ENCODE peak calls at places on chromosomes 7 and 10, in four cellular contexts. One of them, this sample, is unnamed.

GRCh38 chr10:93938140-93938539 is 44.4 kb downstream of the SLC35G1 start:
- DNase-seq in mammary epithelial cell: no peak
- DNase-seq in PC-9: no peak
- DNase-seq in heart right ventricle: no peak
- DNase-seq in this sample: no peak

GRCh38 chr10:6014241-6014761 is 37.0 kb upstream of the IL15RA start:
- DNase-seq in mammary epithelial cell: peak
- DNase-seq in PC-9: no peak
- DNase-seq in heart right ventricle: no peak
- DNase-seq in this sample: peak

GRCh38 chr7:108114117-108114841 is 15.9 kb downstream of the LAMB4 start:
- DNase-seq in mammary epithelial cell: peak
- DNase-seq in PC-9: no peak
- DNase-seq in heart right ventricle: no peak
- DNase-seq in this sample: no peak

GRCh38 chr7:151895695-151896485 is 19.0 kb upstream of the PRKAG2 start:
- DNase-seq in mammary epithelial cell: peak
- DNase-seq in PC-9: no peak
- DNase-seq in heart right ventricle: no peak
- DNase-seq in this sample: no peak

GRCh38 chr10:13792011-13792410 is 205.2 kb downstream of the PRPF18 start:
- DNase-seq in mammary epithelial cell: no peak
- DNase-seq in PC-9: no peak
- DNase-seq in heart right ventricle: peak
- DNase-seq in this sample: no peak

GRCh38 chr7:144830811-144831210 is 5.0 kb downstream of the TPK1 start:
- DNase-seq in mammary epithelial cell: no peak
- DNase-seq in PC-9: no peak
- DNase-seq in heart right ventricle: no peak
- DNase-seq in this sample: no peak

GRCh38 chr7:135573541-135573940 is 15.8 kb downstream of the NUP205 start:
- DNase-seq in mammary epithelial cell: no peak
- DNase-seq in PC-9: no peak
- DNase-seq in heart right ventricle: no peak
- DNase-seq in this sample: no peak

GRCh38 chr10:125125951-125126735 is 34.2 kb downstream of the CTBP2 start:
- DNase-seq in mammary epithelial cell: no peak
- DNase-seq in PC-9: no peak
- DNase-seq in heart right ventricle: no peak
- DNase-seq in this sample: no peak

GRCh38 chr7:50197547-50197946 is 104.5 kb upstream of the ZPBP start:
- DNase-seq in mammary epithelial cell: no peak
- DNase-seq in PC-9: no peak
- DNase-seq in heart right ventricle: no peak
- DNase-seq in this sample: peak

GRCh38 chr7:750111-750905 is 23.2 kb upstream of the PRKAR1B start:
- DNase-seq in mammary epithelial cell: no peak
- DNase-seq in PC-9: no peak
- DNase-seq in heart right ventricle: no peak
- DNase-seq in this sample: no peak

GRCh38 chr7:98628916-98629525 is 11.9 kb downstream of the NPTX2 start:
- DNase-seq in mammary epithelial cell: no peak
- DNase-seq in PC-9: no peak
- DNase-seq in heart right ventricle: no peak
- DNase-seq in this sample: no peak

GRCh38 chr7:144791488-144791887 is 44.4 kb downstream of the TPK1 start:
- DNase-seq in mammary epithelial cell: no peak
- DNase-seq in PC-9: no peak
- DNase-seq in heart right ventricle: no peak
- DNase-seq in this sample: no peak

GRCh38 chr7:95886501-95887090 is 114.2 kb downstream of the DYNC1I1 start:
- DNase-seq in mammary epithelial cell: peak
- DNase-seq in PC-9: peak
- DNase-seq in heart right ventricle: no peak
- DNase-seq in this sample: no peak

GRCh38 chr7:20306499-20306946 is 24.2 kb upstream of the ITGB8 start:
- DNase-seq in mammary epithelial cell: no peak
- DNase-seq in PC-9: no peak
- DNase-seq in heart right ventricle: no peak
- DNase-seq in this sample: no peak

DNA sequence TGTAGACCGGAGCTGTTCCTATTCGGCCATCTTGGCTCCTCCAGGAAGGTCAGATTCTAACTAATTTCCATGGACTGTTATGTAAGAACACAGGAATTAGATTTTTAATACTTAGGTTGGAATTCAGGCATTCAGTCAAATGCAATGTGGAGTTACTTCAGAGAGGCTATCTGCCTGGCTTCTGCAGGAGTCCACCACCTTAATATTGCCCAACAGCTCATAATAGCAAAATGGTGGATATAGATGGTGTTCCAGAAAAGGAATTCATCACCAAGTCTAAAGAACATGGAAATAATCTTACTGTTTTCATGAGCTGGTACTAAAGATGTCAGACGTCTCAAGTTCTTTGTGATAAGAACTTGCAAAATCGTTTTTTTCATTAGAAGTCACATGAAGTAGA is 39.5 kb downstream of the CRHR2 start:
- DNase-seq in mammary epithelial cell: no peak
- DNase-seq in PC-9: no peak
- DNase-seq in heart right ventricle: no peak
- DNase-seq in this sample: no peak
- H3K27ac ChIP-seq in mammary epithelial cell: no peak
- H3K27ac ChIP-seq in PC-9: no peak
- H3K27ac ChIP-seq in heart right ventricle: no peak
- H3K27ac ChIP-seq in this sample: no peak

GRCh38 chr10:15898046-15898445 is 37.7 kb upstream of the MINDY3 start:
- DNase-seq in mammary epithelial cell: peak
- DNase-seq in PC-9: no peak
- DNase-seq in heart right ventricle: no peak
- DNase-seq in this sample: no peak
- TF ChIP-seq CTCF in mammary epithelial cell: peak
- TF ChIP-seq CTCF in PC-9: peak
- TF ChIP-seq CTCF in heart right ventricle: no peak
- TF ChIP-seq CTCF in this sample: no peak

GRCh38 chr10:80496555-80497172 is 41.0 kb upstream of the SH2D4B start:
- DNase-seq in mammary epithelial cell: no peak
- DNase-seq in PC-9: no peak
- DNase-seq in heart right ventricle: no peak
- DNase-seq in this sample: no peak
- H3K27ac ChIP-seq in mammary epithelial cell: peak
- H3K27ac ChIP-seq in PC-9: peak
- H3K27ac ChIP-seq in heart right ventricle: peak
- H3K27ac ChIP-seq in this sample: no peak

DNA sequence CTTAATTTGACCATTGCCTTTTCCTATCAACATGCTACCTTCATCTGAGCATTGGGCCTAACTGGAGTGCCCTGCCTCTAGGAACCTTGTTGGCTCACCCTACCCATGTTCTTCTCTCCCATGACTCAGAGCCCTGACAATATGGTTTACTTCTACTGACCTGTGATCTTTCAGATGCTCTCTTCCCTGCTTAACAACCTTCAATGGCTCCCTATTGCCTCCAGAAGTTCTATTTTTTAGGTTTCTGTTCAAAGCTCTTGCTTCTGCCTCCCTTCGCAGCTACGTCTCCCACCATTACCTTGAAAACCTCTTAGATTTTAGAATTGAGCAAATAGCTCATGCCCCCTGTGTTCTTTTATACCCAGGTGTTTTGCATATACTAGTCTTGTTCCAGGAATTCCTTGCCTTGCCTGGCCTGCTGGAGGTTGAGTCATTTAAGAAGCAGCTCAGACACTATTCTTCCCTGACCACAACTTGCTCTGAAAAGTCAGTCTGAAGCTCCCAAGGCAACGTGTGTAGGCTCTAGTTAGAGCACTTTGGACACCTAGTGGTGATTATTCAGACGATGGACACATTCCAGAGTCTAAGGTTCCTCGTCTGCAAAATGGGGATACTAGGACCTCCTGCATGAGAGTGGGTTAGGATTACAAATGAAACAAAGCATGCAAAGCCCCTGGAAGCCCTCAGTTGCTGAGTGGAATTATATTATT is 64.4 kb upstream of the EMX2 start:
- DNase-seq in mammary epithelial cell: peak
- DNase-seq in PC-9: peak
- DNase-seq in heart right ventricle: no peak
- DNase-seq in this sample: peak
- TF ChIP-seq CTCF in mammary epithelial cell: peak
- TF ChIP-seq CTCF in PC-9: peak
- TF ChIP-seq CTCF in heart right ventricle: no peak
- TF ChIP-seq CTCF in this sample: no peak